ENCODE peak calls at places on chromosomes 11 and 22, in five cellular contexts. C is GM12891, U is endothelial cell of umbilical vein, P is H1, N is prostate gland. K is an unnamed sample.

GRCh38 chr22:41052661-41053490 is 39.5 kb upstream of the EP300 start:
- DNase-seq in C (no peak), U (no peak), P (no peak), N (no peak), K (no peak)

GRCh38 chr11:123083623-123084029 is 21.7 kb upstream of the HSPA8 start:
- DNase-seq in C (no peak), U (peak), P (no peak), N (peak), K (peak)

GRCh38 chr11:121487191-121487590 is 34.4 kb upstream of the SORL1-AS1 start:
- DNase-seq in C (no peak), U (no peak), P (no peak), N (no peak), K (no peak)

GRCh38 chr22:22242488-22242887 is 2.1 kb upstream of the VPREB1 start:
- DNase-seq in C (no peak), U (no peak), P (no peak), N (no peak), K (no peak)

GRCh38 chr22:25942989-25943411 is 201.0 kb downstream of the MYO18B start:
- DNase-seq in C (no peak), U (no peak), P (no peak), N (no peak), K (no peak)

GRCh38 chr11:36492724-36493304 is 17.3 kb downstream of the TRAF6 start:
- DNase-seq in C (no peak), U (peak), P (no peak), N (no peak), K (no peak)

GRCh38 chr11:93655581-93656255 is 5.8 kb upstream of the CEP295 start:
- DNase-seq in C (no peak), U (no peak), P (no peak), N (peak), K (no peak)

GRCh38 chr22:43343262-43343988 is at the start of gene SCUBE1:
- DNase-seq in C (peak), U (peak), P (no peak), N (peak), K (peak)

GRCh38 chr11:106202935-106203620 is 125.6 kb downstream of the AASDHPPT start:
- DNase-seq in C (no peak), U (no peak), P (no peak), N (no peak), K (no peak)

GRCh38 chr11:235180-235997 is 753 bp downstream of the SIRT3 start:
- DNase-seq in C (no peak), U (no peak), P (no peak), N (no peak), K (no peak)

GRCh38 chr11:35192347-35192746 is 53.4 kb downstream of the CD44 start:
- DNase-seq in C (no peak), U (peak), P (no peak), N (no peak), K (peak)

GRCh38 chr11:111918390-111919256 is at the start of gene C11orf52:
- DNase-seq in C (no peak), U (peak), P (peak), N (peak), K (peak)

GRCh38 chr11:8086001-8086479 is 5.0 kb downstream of the TUB start:
- DNase-seq in C (no peak), U (no peak), P (no peak), N (no peak), K (no peak)

GRCh38 chr11:120398184-120398583 is 62.0 kb downstream of the ARHGEF12 start:
- DNase-seq in C (no peak), U (no peak), P (no peak), N (no peak), K (no peak)

GRCh38 chr22:41603873-41604332 is 14.3 kb upstream of the PMM1 start:
- DNase-seq in C (peak), U (no peak), P (no peak), N (no peak), K (no peak)

GRCh38 chr22:29742319-29742718 is 22.5 kb downstream of the CABP7 start:
- DNase-seq in C (no peak), U (no peak), P (no peak), N (no peak), K (no peak)

GRCh38 chr22:17893900-17894299 is 119.6 kb upstream of the BID start:
- DNase-seq in C (no peak), U (no peak), P (no peak), N (no peak), K (peak)

GRCh38 chr11:18071098-18071705 is 25.1 kb upstream of the TPH1 start:
- DNase-seq in C (no peak), U (no peak), P (no peak), N (no peak), K (no peak)

GRCh38 chr22:36595968-36596367 is 67.0 kb upstream of the EIF3D start:
- DNase-seq in C (no peak), U (no peak), P (no peak), N (no peak), K (no peak)

GRCh38 chr11:36010010-36010740 is 66.3 kb downstream of the LDLRAD3 start:
- DNase-seq in C (no peak), U (no peak), P (no peak), N (peak), K (no peak)

GRCh38 chr11:86477495-86478155 is 102.9 kb downstream of the CCDC81 start:
- DNase-seq in C (no peak), U (peak), P (no peak), N (no peak), K (no peak)

GRCh38 chr11:57237204-57237681 is at the start of gene APLNR:
- DNase-seq in C (no peak), U (no peak), P (no peak), N (no peak), K (no peak)

GRCh38 chr22:29443452-29443851 is 5.1 kb downstream of the RFPL1 start:
- DNase-seq in C (no peak), U (no peak), P (no peak), N (no peak), K (no peak)

GRCh38 chr22:46070722-46071450 is 79.4 kb upstream of the PPARA start:
- DNase-seq in C (no peak), U (peak), P (no peak), N (no peak), K (peak)

GRCh38 chr22:46072030-46072881 is 78.1 kb upstream of the PPARA start:
- DNase-seq in C (no peak), U (peak), P (no peak), N (no peak), K (peak)

GRCh38 chr22:46070215-46070721 is 80.1 kb upstream of the PPARA start:
- DNase-seq in C (no peak), U (peak), P (no peak), N (no peak), K (peak)

GRCh38 chr22:46072981-46073682 is 77.2 kb upstream of the PPARA start:
- DNase-seq in C (no peak), U (no peak), P (no peak), N (no peak), K (peak)

GRCh38 chr22:46071451-46072029 is 78.8 kb upstream of the PPARA start:
- DNase-seq in C (no peak), U (peak), P (no peak), N (peak), K (peak)
- TF ChIP-seq POLR2AphosphoS5 in C (no peak), U (peak), P (no peak), N (peak), K (peak)

GRCh38 chr11:128523616-128524015 is 63.7 kb downstream of the ETS1 start:
- DNase-seq in C (no peak), U (no peak), P (no peak), N (no peak), K (no peak)
- TF ChIP-seq POLR2AphosphoS5 in C (no peak), U (no peak), P (no peak), N (no peak), K (no peak)

GRCh38 chr22:50447576-50448551 is 27.0 kb downstream of the SBF1 start:
- DNase-seq in C (no peak), U (no peak), P (no peak), N (no peak), K (no peak)

GRCh38 chr22:50445071-50445879 is 29.6 kb downstream of the SBF1 start:
- DNase-seq in C (no peak), U (no peak), P (no peak), N (no peak), K (no peak)

GRCh38 chr22:50444663-50445062 is 30.2 kb downstream of the SBF1 start:
- DNase-seq in C (no peak), U (peak), P (no peak), N (no peak), K (peak)

GRCh38 chr22:50446708-50447575 is 27.9 kb downstream of the SBF1 start:
- DNase-seq in C (no peak), U (no peak), P (no peak), N (no peak), K (no peak)

GRCh38 chr22:50445880-50446707 is 28.7 kb downstream of the SBF1 start:
- DNase-seq in C (no peak), U (no peak), P (no peak), N (no peak), K (no peak)
- TF ChIP-seq POLR2AphosphoS5 in C (no peak), U (no peak), P (peak), N (no peak), K (no peak)

DNA sequence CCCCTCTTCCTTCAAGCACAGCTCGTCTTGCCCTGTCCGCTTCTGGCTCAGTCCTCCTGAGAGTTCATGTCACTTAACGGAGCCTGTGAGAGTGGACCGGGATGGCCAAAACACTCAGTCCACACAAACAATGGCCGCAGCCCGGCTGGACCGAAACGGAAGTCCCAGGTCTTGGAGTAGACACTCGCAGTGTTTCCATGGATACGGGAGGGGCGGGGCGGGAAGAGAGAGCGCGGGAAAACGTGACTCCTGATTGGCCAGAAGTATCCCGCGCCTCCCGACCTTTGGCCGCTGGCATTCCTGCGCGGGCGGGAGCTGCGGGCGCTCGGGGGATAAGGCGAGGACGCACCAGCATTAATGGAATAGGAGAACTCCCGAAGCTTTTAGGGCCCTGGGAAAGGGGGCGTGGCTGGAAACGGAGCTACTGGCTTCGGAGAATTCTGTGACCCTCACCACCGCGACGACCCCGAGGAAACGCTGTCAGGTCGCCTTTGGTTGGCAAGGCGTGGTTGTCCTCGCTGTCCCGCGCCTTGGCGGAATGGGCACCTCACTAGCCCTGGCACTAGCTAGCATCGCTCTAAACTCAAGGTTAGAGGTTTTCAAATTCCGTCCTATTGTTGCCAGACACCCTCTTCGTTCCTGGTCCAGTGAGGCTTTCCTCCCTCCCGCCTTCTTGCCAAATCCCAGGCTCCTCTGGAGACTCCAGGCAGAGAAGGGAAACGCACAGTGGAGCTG is at the start of the genes NLRP14 and ZNF214:
- DNase-seq in C (no peak), U (peak), P (peak), N (peak), K (peak)
- TF ChIP-seq POLR2AphosphoS5 in C (no peak), U (peak), P (no peak), N (peak), K (peak)

K was measured in transverse colon.